ENCODE peak calls at places on chromosomes 13 and 19, in seven cellular contexts. B is mesendoderm, K is H1, A is IMR-90, T is trophoblast cell, R is H9, F is neuronal stem cell. S is an unnamed sample.
A peak's percentile ranks its signal among the peaks of the same experiment; 100 is the strongest.

GRCh38 chr19:41735071-41735623 is 20.2 kb upstream of the CEACAM6 start:
- DNase-seq in K (no peak), R (no peak), B (no peak), T (no peak), F (no peak), A (no peak), S (no peak)

GRCh38 chr13:109026266-109026665 is 396.9 kb downstream of the MYO16 start:
- DNase-seq in A (no peak), R (peak; percentile 37), K (no peak), B (peak; percentile 61), T (no peak), F (no peak), S (no peak)

GRCh38 chr13:37194428-37194861 is 89.0 kb upstream of the CSNK1A1L start:
- DNase-seq in A (peak; percentile 82), B (no peak), R (no peak), T (no peak), K (no peak), F (no peak), S (no peak)

GRCh38 chr13:51902776-51903175 is 41.0 kb downstream of the CCDC70 start:
- DNase-seq in A (no peak), F (no peak), K (no peak), T (no peak), R (no peak), B (no peak), S (no peak)

GRCh38 chr13:44244288-44244687 is 129.3 kb upstream of the SERP2 start:
- DNase-seq in T (peak; percentile 22), A (peak; percentile 81), B (no peak), K (no peak), R (no peak), F (no peak), S (peak; percentile 91)

GRCh38 chr19:32307591-32307990 is 37.8 kb upstream of the ZNF507 start:
- DNase-seq in K (no peak), R (no peak), T (no peak), B (no peak), A (no peak), F (no peak), S (no peak)

GRCh38 chr13:51665456-51665855 is 81.2 kb downstream of the WDFY2 start:
- DNase-seq in K (no peak), T (no peak), R (no peak), F (no peak), A (no peak), B (no peak), S (no peak)

GRCh38 chr19:42284641-42285341 is 15.7 kb downstream of the CIC start:
- DNase-seq in T (no peak), A (no peak), R (peak; percentile 35), F (peak; percentile 29), B (peak; percentile 46), K (no peak), S (peak; percentile 28)

GRCh38 chr13:23988546-23989122 is 91.3 kb upstream of the C1QTNF9B start:
- DNase-seq in A (peak; percentile 47), B (no peak), T (no peak), F (no peak), K (no peak), R (no peak), S (no peak)

GRCh38 chr13:29266261-29266660 is 329.2 kb downstream of the SLC7A1 start:
- DNase-seq in K (no peak), F (no peak), T (no peak), B (no peak), A (no peak), R (no peak), S (no peak)

GRCh38 chr13:111790621-111791020 is 276.3 kb upstream of the SOX1 start:
- DNase-seq in B (no peak), K (no peak), R (no peak), T (no peak), A (no peak), F (no peak), S (no peak)

GRCh38 chr13:105732946-105733529 is 802.4 kb downstream of the EFNB2 start:
- DNase-seq in A (no peak), B (no peak), R (no peak), F (no peak), T (no peak), K (no peak), S (no peak)

GRCh38 chr13:42028113-42028799 is 20.2 kb upstream of the DGKH start:
- DNase-seq in F (no peak), R (no peak), K (no peak), T (no peak), B (no peak), A (no peak), S (no peak)

GRCh38 chr19:30664358-30665058 is 292.3 kb downstream of the ZNF536 start:
- DNase-seq in T (no peak), K (no peak), A (peak; percentile 4), F (no peak), B (peak; percentile 63), R (peak; percentile 53), S (no peak)

GRCh38 chr19:16376649-16377048 is 52.0 kb downstream of the KLF2 start:
- DNase-seq in R (peak; percentile 68), A (no peak), K (no peak), B (peak; percentile 39), F (no peak), T (no peak), S (peak; percentile 14)

GRCh38 chr19:40605201-40605971 is 4.2 kb downstream of the LTBP4 start:
- DNase-seq in K (no peak), T (peak; percentile 96), F (no peak), B (peak; percentile 79), A (peak; percentile 31), R (peak; percentile 76), S (peak; percentile 71)

GRCh38 chr13:44474122-44474910 is 100.7 kb downstream of the SERP2 start:
- DNase-seq in A (peak; percentile 17), R (no peak), B (peak; percentile 76), T (no peak), F (no peak), K (no peak), S (peak; percentile 13)

GRCh38 chr19:28307460-28307859 is 905.5 kb downstream of the UQCRFS1 start:
- DNase-seq in T (no peak), R (no peak), A (no peak), F (no peak), B (no peak), K (no peak), S (no peak)

GRCh38 chr19:28312269-28312668 is 900.7 kb downstream of the UQCRFS1 start:
- DNase-seq in T (no peak), A (no peak), K (no peak), R (no peak), F (no peak), B (no peak), S (no peak)

GRCh38 chr19:28305513-28305912 is 907.4 kb downstream of the UQCRFS1 start:
- DNase-seq in T (no peak), A (no peak), B (no peak), K (no peak), F (no peak), R (no peak), S (no peak)

GRCh38 chr19:28309072-28309471 is 903.9 kb downstream of the UQCRFS1 start:
- DNase-seq in A (no peak), B (no peak), R (no peak), K (no peak), T (no peak), F (no peak), S (no peak)

DNA sequence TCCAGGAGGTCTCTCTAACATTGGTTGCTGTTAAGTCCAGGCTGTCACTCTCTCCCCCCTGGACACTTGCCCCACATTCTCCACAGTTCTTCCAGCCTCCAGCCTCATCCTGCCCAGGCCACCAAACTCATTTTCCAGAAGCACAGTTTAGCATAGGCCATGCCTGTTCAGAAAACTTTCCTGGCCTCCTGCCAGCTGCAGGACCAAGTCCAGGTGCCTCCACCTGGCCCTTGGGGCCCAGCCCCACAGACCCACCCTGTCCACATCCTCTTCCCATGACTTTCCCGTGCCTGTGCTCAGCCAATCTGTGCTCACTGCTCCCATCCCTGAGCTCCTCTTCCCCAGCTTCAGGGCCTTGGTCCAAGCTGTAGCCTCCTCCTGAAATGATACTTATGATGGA is 905.0 kb downstream of the UQCRFS1 start:
- DNase-seq in A (no peak), B (no peak), R (no peak), T (no peak), F (no peak), K (no peak), S (no peak)
- H2BK5ac ChIP-seq in A (no peak overlapping the region), B (no peak overlapping the region), R (no peak overlapping the region), T (no peak overlapping the region), F (no peak overlapping the region), K (no peak overlapping the region), S (no peak overlapping the region)

GRCh38 chr13:113596321-113597200 is 12.0 kb downstream of the TFDP1 start:
- DNase-seq in K (no peak), B (no peak), F (no peak), R (peak; percentile 14), T (no peak), A (no peak), S (no peak)
- H2BK5ac ChIP-seq in K (no peak overlapping the region), B (no peak overlapping the region), F (no peak overlapping the region), R (no peak overlapping the region), T (no peak overlapping the region), A (no peak overlapping the region), S (no peak overlapping the region)

DNA sequence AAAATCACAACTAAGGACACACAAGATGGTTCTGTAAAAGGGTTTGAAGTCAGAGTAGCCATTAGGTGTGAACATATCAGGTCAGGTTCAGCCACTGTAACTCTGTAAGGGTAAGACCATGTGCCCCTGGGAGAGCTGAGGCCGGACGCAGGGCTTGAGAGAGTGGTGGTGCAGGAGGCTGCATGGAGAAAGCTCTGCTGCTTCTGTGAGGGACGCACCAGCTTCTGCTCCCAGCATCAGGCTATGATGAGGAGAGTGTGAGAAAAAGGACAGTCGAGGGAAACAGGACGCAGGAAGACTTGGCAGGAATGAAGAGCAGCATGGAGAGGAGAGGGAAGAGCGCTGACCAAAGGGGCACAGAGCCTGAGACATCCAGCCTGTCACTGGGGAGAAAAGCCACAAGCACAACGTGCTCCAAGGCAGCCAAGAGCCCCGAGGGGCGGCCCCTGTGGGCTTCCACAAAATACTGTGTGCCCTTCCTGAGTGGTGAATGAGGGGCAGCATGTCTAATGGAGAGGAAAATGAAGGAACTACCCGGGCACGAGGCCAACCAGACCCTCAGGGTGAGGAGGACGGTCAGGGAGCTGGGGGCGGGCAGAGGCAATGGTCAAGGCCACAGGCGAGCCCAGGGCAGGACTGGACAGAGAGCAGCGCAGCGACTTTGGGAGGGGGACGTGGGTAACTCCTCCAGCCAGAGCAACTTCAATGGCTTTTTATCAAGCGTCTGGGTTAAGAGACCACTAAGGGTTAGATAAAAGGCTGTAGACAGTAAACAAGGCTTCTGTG is 107.7 kb downstream of the COL4A1 start:
- DNase-seq in F (no peak), T (no peak), K (no peak), B (no peak), A (no peak), R (no peak), S (no peak)
- H2BK5ac ChIP-seq in F (no peak overlapping the region), T (no peak overlapping the region), K (no peak overlapping the region), B (no peak overlapping the region), A (no peak overlapping the region), R (no peak overlapping the region), S (no peak overlapping the region)

GRCh38 chr19:2353895-2354592 is 6.0 kb upstream of the TMPRSS9 start:
- DNase-seq in A (no peak), K (no peak), T (no peak), B (no peak), F (no peak), R (no peak), S (no peak)

GRCh38 chr19:2357279-2358206 is 2.5 kb upstream of the TMPRSS9 start:
- DNase-seq in R (no peak), T (no peak), F (no peak), B (no peak), K (no peak), A (no peak), S (no peak)

GRCh38 chr19:2355168-2356035 is 4.7 kb upstream of the TMPRSS9 start:
- DNase-seq in T (no peak), B (no peak), F (no peak), R (no peak), A (no peak), K (no peak), S (no peak)

GRCh38 chr19:2354670-2355069 is 5.4 kb upstream of the TMPRSS9 start:
- DNase-seq in B (no peak), R (no peak), T (no peak), K (no peak), A (no peak), F (no peak), S (no peak)

GRCh38 chr19:2356036-2356646 is 3.9 kb upstream of the TMPRSS9 start:
- DNase-seq in B (no peak), R (no peak), F (no peak), A (no peak), T (no peak), K (no peak), S (no peak)
- H2BK5ac ChIP-seq in B (no peak overlapping the region), R (no peak overlapping the region), F (no peak overlapping the region), A (no peak overlapping the region), T (no peak overlapping the region), K (no peak overlapping the region), S (no peak overlapping the region)

S was measured in mesenchymal stem cell.